ENCODE peak calls at places on chromosomes 1 and 21, in seven cellular contexts. A, R, N, Z, U, B and H are unnamed samples.
A peak's percentile ranks its signal among the peaks of the same experiment; 100 is the strongest.

GRCh38 chr1:81165963-81166362 is 634.8 kb upstream of the ADGRL2 start:
- DNase-seq in N (no peak), B (no peak), Z (no peak), R (no peak), A (no peak), U (no peak), H (no peak)

GRCh38 chr1:222454782-222455181 is 93.1 kb downstream of the HHIPL2 start:
- DNase-seq in A (no peak), Z (no peak), B (no peak), U (no peak), R (peak; percentile 85), N (no peak), H (no peak)

GRCh38 chr1:20271498-20272400 is 18.9 kb upstream of the VWA5B1 start:
- DNase-seq in U (no peak), Z (no peak), A (no peak), B (no peak), R (no peak), N (no peak), H (no peak)

GRCh38 chr1:208280184-208280583 is 36.0 kb upstream of the PLXNA2 start:
- DNase-seq in N (no peak), Z (no peak), R (no peak), A (no peak), B (no peak), U (no peak), H (no peak)

GRCh38 chr1:156944268-156944667 is 23.8 kb downstream of the LRRC71 start:
- DNase-seq in N (no peak), A (no peak), R (no peak), Z (no peak), U (no peak), B (no peak), H (no peak)

GRCh38 chr1:32466761-32467160 is 1.9 kb downstream of the ZBTB8B start:
- DNase-seq in B (no peak), Z (no peak), A (no peak), N (no peak), U (no peak), R (no peak), H (no peak)

GRCh38 chr21:25626752-25627151 is 12.3 kb upstream of the JAM2 start:
- DNase-seq in B (no peak), Z (no peak), N (no peak), R (no peak), A (no peak), U (no peak), H (no peak)

GRCh38 chr1:109819365-109819764 is 55.6 kb upstream of the EPS8L3 start:
- DNase-seq in R (no peak), N (no peak), Z (peak; percentile 38), A (no peak), U (no peak), B (no peak), H (no peak)

GRCh38 chr1:43402055-43402865 is 12.6 kb downstream of the SZT2 start:
- DNase-seq in Z (no peak), R (no peak), N (no peak), U (peak; percentile 38), B (no peak), A (no peak), H (no peak)

GRCh38 chr1:201586806-201587205 is 47.9 kb downstream of the NAV1 start:
- DNase-seq in B (no peak), N (no peak), A (no peak), R (no peak), U (no peak), Z (no peak), H (no peak)